ENCODE peak calls at places on chromosomes 4 and X, in six cellular contexts. A, C, W, M, Y and U are unnamed samples.

GRCh38 chr4:100414016-100414790 is 103.6 kb downstream of the EMCN start:
- DNase-seq in W (no peak), Y (no peak), C (peak; percentile 2), A (no peak), M (no peak), U (no peak)

GRCh38 chr4:184039963-184040383 is 134.9 kb downstream of the STOX2 start:
- DNase-seq in C (no peak), M (no peak), Y (no peak), W (no peak), A (no peak), U (no peak)

GRCh38 chr4:151169223-151169622 is 69.8 kb downstream of the RPS3A start:
- DNase-seq in W (no peak), M (no peak), C (peak; percentile 99), A (no peak), Y (no peak), U (peak; percentile 90)

GRCh38 chr4:113339430-113339813 is 290.0 kb downstream of the ANK2 start:
- DNase-seq in M (no peak), A (no peak), W (no peak), Y (no peak), C (no peak), U (no peak)

GRCh38 chrX:134171661-134172587 is 65.1 kb upstream of the CCDC160 start:
- DNase-seq in Y (no peak), W (no peak), C (no peak), M (no peak), A (no peak), U (peak; percentile 64)

GRCh38 chr4:113383111-113383785 is 333.8 kb downstream of the ANK2 start:
- DNase-seq in M (no peak), C (peak; percentile 67), A (no peak), W (no peak), Y (no peak), U (no peak)

GRCh38 chr4:153448003-153448731 is 18.0 kb upstream of the TMEM131L start:
- DNase-seq in W (no peak), M (no peak), A (no peak), C (peak; percentile 81), Y (no peak), U (peak; percentile 39)

GRCh38 chrX:151082077-151082948 is 94.1 kb upstream of the GPR50 start:
- DNase-seq in Y (peak; percentile 73), M (no peak), W (peak; percentile 51), C (peak; percentile 22), A (peak; percentile 15), U (peak; percentile 79)

GRCh38 chr4:48360966-48361470 is 19.7 kb downstream of the SLAIN2 start:
- DNase-seq in W (no peak), M (no peak), C (no peak), Y (no peak), A (no peak), U (no peak)

GRCh38 chr4:101806914-101807313 is 16.4 kb downstream of the BANK1 start:
- DNase-seq in M (peak; percentile 77), Y (no peak), A (no peak), W (peak; percentile 5), C (no peak), U (no peak)

GRCh38 chr4:181594188-181594587 is 649.0 kb upstream of the TENM3 start:
- DNase-seq in C (no peak), A (no peak), Y (no peak), W (no peak), M (no peak), U (no peak)

GRCh38 chrX:120477453-120477852 is 8.4 kb upstream of the LAMP2 start:
- DNase-seq in C (no peak), M (no peak), Y (no peak), A (no peak), W (no peak), U (no peak)

GRCh38 chr4:175071123-175071522 is 153.0 kb downstream of the ADAM29 start:
- DNase-seq in C (no peak), Y (no peak), M (no peak), A (no peak), W (no peak), U (no peak)

GRCh38 chr4:7285244-7286122 is 93.1 kb downstream of the SORCS2 start:
- DNase-seq in Y (peak; percentile 25), A (no peak), W (no peak), C (no peak), M (no peak), U (no peak)

GRCh38 chrX:43969504-43970501 is 3.4 kb downstream of the NDP start:
- DNase-seq in W (peak; percentile 2), A (no peak), C (peak; percentile 56), Y (no peak), M (no peak), U (no peak)

GRCh38 chr4:8451440-8452182 is 11.0 kb downstream of the TRMT44 start:
- DNase-seq in C (no peak), A (no peak), Y (peak; percentile 58), M (no peak), W (no peak), U (no peak)

GRCh38 chr4:186161138-186161537 is 30.2 kb upstream of the CYP4V2 start:
- DNase-seq in C (no peak), Y (no peak), A (no peak), W (no peak), M (peak; percentile 63), U (no peak)

GRCh38 chr4:78510108-78510507 is 41.5 kb upstream of the ANXA3 start:
- DNase-seq in M (no peak), C (no peak), Y (no peak), A (no peak), W (no peak), U (no peak)

GRCh38 chr4:78509030-78509429 is 42.5 kb upstream of the ANXA3 start:
- DNase-seq in Y (no peak), A (no peak), W (no peak), C (no peak), M (no peak), U (no peak)

GRCh38 chr4:78510681-78511080 is 40.9 kb upstream of the ANXA3 start:
- DNase-seq in W (no peak), Y (no peak), M (no peak), A (no peak), C (no peak), U (no peak)

GRCh38 chr4:78513411-78513975 is 38.1 kb upstream of the ANXA3 start:
- DNase-seq in Y (no peak), W (no peak), C (no peak), A (peak; percentile 74), M (no peak), U (no peak)

GRCh38 chr4:78512357-78512920 is 39.1 kb upstream of the ANXA3 start:
- DNase-seq in M (no peak), W (no peak), Y (no peak), C (peak; percentile 10), A (peak; percentile 10), U (no peak)
- TF ChIP-seq SMC3 in M (no peak), W (no peak), Y (no peak), C (no peak), A (no peak), U (no peak)

GRCh38 chr4:25487155-25487554 is 110.1 kb downstream of the ANAPC4 start:
- DNase-seq in C (no peak), W (no peak), M (no peak), A (no peak), Y (no peak), U (no peak)

GRCh38 chr4:25489221-25489797 is 112.2 kb downstream of the ANAPC4 start:
- DNase-seq in A (no peak), Y (no peak), W (no peak), C (no peak), M (no peak), U (no peak)

GRCh38 chr4:25484243-25484721 is 107.2 kb downstream of the ANAPC4 start:
- DNase-seq in M (peak; percentile 5), W (no peak), Y (no peak), A (no peak), C (no peak), U (no peak)

GRCh38 chr4:25485104-25485503 is 108.0 kb downstream of the ANAPC4 start:
- DNase-seq in Y (no peak), C (no peak), W (no peak), M (no peak), A (no peak), U (no peak)

GRCh38 chr4:25486171-25486570 is 109.1 kb downstream of the ANAPC4 start:
- DNase-seq in Y (no peak), W (peak; percentile 21), A (peak; percentile 15), C (no peak), M (no peak), U (no peak)
- TF ChIP-seq USF2 in Y (no peak), W (no peak), A (no peak), C (no peak), M (no peak), U (no peak)

DNA sequence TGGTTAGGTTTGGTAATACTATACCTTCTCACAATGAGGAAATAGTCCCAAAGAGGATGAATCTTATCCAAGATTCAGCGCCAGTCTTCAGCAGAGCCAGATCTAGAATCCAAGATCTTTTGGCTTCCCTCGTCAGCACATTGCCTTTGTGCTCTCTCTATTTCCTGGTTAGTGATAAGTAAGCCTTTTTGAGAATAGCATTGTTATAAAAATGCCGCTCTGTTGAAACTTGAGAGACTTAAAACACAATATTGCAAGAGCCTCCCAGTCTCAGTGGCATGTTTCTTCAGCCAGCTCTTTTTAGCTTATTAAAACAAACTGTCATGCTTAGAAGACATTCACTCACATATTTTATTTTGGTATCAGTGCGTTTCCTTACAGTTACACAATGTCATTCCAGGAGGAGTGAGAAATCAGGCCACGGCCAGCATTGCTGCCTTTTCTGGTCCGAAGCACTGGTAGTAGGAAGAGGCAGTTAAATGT is 141.4 kb downstream of the KLHL8 start:
- DNase-seq in A (no peak), M (no peak), Y (no peak), C (peak; percentile 88), W (no peak), U (no peak)
- TF ChIP-seq SMC3 in A (no peak), M (no peak), Y (no peak), C (peak; percentile 16), W (no peak), U (no peak)

DNA sequence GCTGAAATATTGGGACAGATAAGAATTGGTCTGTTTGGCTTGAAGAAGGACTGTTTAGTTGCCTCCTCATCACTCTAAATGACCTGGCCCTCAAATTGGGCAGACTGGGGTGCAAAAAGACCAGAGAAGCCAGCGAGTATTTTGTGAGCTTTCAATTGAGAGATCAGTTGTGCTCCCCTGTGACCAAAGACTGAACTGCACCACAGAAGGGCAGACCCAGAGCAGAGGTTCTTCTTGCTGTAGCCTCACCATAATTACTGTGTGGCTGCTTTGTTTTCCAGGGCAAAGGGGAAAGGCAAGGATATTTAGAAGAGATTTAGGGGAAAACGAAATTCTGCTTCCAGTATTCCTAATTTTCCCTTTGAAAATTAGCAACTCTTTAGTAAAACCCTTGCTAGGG is 104.0 kb upstream of the MBNL3 start:
- DNase-seq in A (peak; percentile 39), W (peak; percentile 1), Y (no peak), M (no peak), C (no peak), U (peak; percentile 2)
- TF ChIP-seq USF2 in A (no peak), W (no peak), Y (no peak), M (no peak), C (no peak), U (no peak)

GRCh38 chr4:40606239-40606767 is 23.4 kb downstream of the RBM47 start:
- DNase-seq in Y (no peak), A (no peak), C (no peak), M (no peak), W (no peak), U (no peak)
- TF ChIP-seq SMC3 in Y (no peak), A (peak; percentile 9), C (no peak), M (no peak), W (no peak), U (no peak)

DNA sequence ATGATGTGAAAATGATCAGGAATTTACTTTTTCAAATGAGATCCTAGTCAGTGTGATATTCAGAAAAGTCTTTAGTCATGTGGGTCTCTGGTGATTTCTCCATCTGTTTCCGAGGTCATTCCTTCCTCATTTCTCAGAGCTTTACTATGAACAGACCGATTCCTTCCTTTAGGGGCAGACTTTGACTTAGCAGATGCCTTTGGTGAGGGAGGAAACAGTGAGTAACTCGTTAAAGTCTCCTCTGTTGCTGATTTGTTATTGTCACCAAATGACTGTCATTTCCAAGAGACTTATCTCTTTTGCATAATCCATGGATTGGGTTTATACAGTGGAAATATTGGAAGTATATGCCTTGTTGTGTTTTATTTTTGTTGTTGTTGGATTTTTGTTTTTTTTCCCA is 76.2 kb upstream of the CD99 start:
- DNase-seq in C (peak; percentile 83), W (peak; percentile 57), Y (no peak), A (no peak), M (no peak), U (no peak)
- TF ChIP-seq USF2 in C (peak; percentile 47), W (no peak), Y (no peak), A (no peak), M (no peak), U (no peak)